ENCODE peak calls at places on chromosomes 16 and 17, in six cellular contexts. J, C, R, W, G and P are unnamed samples.

GRCh38 chr17:61214753-61215152 is 184.9 kb upstream of the TBX2 start:
- DNase-seq in G (no peak), R (no peak), W (no peak), J (no peak), C (no peak), P (no peak)

GRCh38 chr17:15184872-15185624 is 80.1 kb downstream of the PMP22 start:
- DNase-seq in C (no peak), J (no peak), W (no peak), R (no peak), G (no peak), P (no peak)

GRCh38 chr17:70172921-70173320 is 3.6 kb downstream of the KCNJ2 start:
- DNase-seq in J (no peak), R (no peak), G (no peak), C (no peak), W (no peak), P (peak)

GRCh38 chr16:27408012-27408601 is 6.1 kb downstream of the IL21R start:
- DNase-seq in J (no peak), C (peak), G (no peak), W (peak), R (no peak), P (no peak)

GRCh38 chr17:78226752-78227454 is 4.5 kb upstream of the TMEM235 start:
- DNase-seq in R (no peak), G (no peak), W (no peak), J (no peak), C (no peak), P (peak)

GRCh38 chr17:30316736-30317135 is 17.1 kb downstream of the TMIGD1 start:
- DNase-seq in J (no peak), C (no peak), G (no peak), R (no peak), W (no peak), P (no peak)

GRCh38 chr16:12010388-12011251 is 34.1 kb downstream of the SNX29 start:
- DNase-seq in W (no peak), G (no peak), J (no peak), C (no peak), R (no peak), P (no peak)

GRCh38 chr16:30527635-30528178 is 1.3 kb upstream of the ZNF768 start:
- DNase-seq in G (no peak), C (no peak), W (no peak), J (no peak), R (no peak), P (peak)

GRCh38 chr16:85612801-85613608 is at the start of gene GSE1:
- DNase-seq in J (peak), W (peak), R (peak), G (peak), C (peak), P (peak)

GRCh38 chr17:30573603-30574175 is 96.5 kb downstream of the GOSR1 start:
- DNase-seq in R (no peak), G (no peak), J (no peak), W (no peak), C (no peak), P (no peak)

GRCh38 chr16:86529160-86529559 is 18.8 kb downstream of the FOXF1 start:
- DNase-seq in R (no peak), J (no peak), G (no peak), W (peak), C (peak), P (no peak)

GRCh38 chr17:74569392-74570003 is 2.2 kb upstream of the CD300H start:
- DNase-seq in R (no peak), J (no peak), W (peak), G (peak), C (peak), P (peak)

GRCh38 chr17:42975265-42975664 is 4.6 kb downstream of the PTGES3L start:
- DNase-seq in W (no peak), R (no peak), G (no peak), C (no peak), J (no peak), P (no peak)

GRCh38 chr17:9549215-9549614 is 26.4 kb downstream of the STX8 start:
- DNase-seq in W (no peak), R (no peak), J (no peak), C (no peak), G (no peak), P (no peak)

GRCh38 chr16:637081-638018 is 1.2 kb upstream of the METTL26 start:
- DNase-seq in W (peak), C (peak), R (peak), G (peak), J (no peak), P (no peak)

GRCh38 chr16:84716740-84717139 is 16.9 kb downstream of the USP10 start:
- DNase-seq in J (no peak), R (peak), G (no peak), C (no peak), W (no peak), P (no peak)

GRCh38 chr16:84368327-84368996 is at the start of gene ATP2C2:
- DNase-seq in G (peak), R (peak), J (no peak), W (no peak), C (no peak), P (peak)

GRCh38 chr16:9885457-9885856 is 296.8 kb downstream of the GRIN2A start:
- DNase-seq in W (no peak), J (no peak), C (no peak), G (no peak), R (no peak), P (no peak)

GRCh38 chr16:87235810-87236515 is 81.2 kb downstream of the C16orf95 start:
- DNase-seq in C (no peak), G (peak), W (no peak), J (no peak), R (peak), P (no peak)

DNA sequence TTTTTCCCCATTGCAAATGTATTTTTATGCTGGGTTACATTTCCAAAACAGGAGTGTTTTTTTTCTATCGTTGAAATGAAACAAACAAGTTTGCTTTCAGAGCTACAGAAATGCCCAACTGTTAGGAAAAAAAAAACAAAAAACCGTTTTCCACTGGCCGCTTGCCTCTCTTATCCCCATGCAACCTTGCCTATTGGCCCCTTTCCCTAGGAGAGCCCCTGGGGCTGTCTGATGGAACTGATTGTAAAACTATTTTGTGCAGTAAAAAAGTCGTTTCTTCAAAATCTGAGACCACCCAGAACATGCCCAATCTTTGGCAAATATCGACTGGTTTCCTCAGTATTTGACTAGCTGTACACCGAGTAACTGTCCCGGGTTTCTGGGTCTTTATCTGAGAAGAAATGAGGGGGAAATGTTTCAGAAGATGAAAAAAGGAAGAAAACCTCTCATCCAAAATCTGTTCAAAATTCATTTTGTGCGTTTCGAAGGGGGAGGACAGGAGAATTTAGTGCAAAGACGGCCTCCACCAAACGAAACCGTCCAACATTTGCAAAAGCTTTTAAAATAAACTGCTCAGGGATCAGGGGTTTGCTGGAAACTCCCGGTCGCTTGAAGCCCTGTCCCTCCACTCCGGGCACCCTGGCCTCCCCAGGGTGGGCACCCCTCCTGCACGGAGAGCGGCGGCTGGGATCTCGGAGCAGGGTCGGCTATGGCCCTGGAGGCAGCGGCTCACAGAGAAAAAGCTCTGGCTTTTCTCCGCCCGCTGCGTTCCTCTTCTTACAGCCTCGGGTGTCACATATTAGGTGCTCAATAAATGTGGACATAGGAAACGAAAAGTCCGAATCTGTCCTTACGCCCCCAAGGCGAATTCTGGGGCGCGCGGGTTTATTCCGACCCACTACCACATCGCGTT is 1.0 kb upstream of the GNAO1 start:
- DNase-seq in J (peak), W (peak), R (peak), G (no peak), C (no peak), P (peak)
- H2AFZ ChIP-seq in J (peak), W (peak), R (peak), G (no peak), C (peak), P (peak)

DNA sequence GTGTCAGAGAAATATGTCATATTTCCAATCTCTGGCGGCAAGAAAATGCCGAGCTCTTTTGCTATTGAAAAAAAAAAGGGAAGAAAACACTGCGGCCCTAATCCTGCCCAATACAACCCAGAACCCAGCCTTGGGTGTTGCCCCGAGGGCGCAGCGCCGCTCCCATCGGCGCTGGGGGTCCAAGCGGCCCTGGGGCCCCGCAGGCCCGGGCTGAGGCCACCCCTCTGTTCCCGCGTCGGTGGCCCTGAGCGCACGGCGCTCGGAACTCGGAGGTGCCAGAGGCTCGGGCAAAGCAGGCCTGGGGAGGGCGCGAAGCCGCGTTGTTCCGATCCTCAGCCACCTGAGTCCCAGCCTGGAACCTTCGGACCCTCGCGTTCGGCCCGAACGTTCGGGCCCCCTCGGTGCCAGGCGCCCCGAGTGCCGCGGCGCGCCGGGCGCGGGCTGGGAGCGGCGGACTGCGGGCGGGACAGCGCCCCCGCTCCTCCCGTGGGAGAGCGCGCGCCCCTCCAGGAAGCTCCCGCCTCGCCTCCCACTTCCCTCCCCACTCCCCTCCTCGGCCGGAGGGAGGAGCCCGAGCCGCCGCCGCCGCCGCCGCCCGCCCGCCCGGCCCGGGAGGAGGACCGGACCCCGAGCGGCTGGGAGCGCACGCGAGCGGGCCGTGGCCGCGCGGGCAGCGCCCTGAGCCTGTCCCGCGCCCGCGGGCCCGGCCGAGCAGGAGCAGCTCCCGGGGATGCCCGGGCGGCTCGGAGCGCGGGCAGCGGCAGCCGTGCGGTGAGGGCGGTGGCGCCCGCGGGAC is at the start of gene CPNE2:
- DNase-seq in C (peak), R (peak), G (peak), J (peak), W (peak), P (no peak)
- H3K4ac ChIP-seq in C (peak), R (no peak), G (no peak), J (no peak), W (peak), P (peak)

GRCh38 chr16:8572919-8573724 is 17.2 kb downstream of the TMEM114 start:
- DNase-seq in C (peak), W (peak), R (peak), J (no peak), G (peak), P (peak)

GRCh38 chr16:8572063-8572918 is 18.0 kb downstream of the TMEM114 start:
- DNase-seq in J (no peak), W (no peak), R (no peak), C (no peak), G (no peak), P (no peak)

GRCh38 chr16:8577678-8578304 is 12.5 kb downstream of the TMEM114 start:
- DNase-seq in R (no peak), J (no peak), W (no peak), G (no peak), C (no peak), P (no peak)

GRCh38 chr16:8576141-8577004 is 13.9 kb downstream of the TMEM114 start:
- DNase-seq in W (no peak), R (no peak), C (no peak), J (no peak), G (no peak), P (no peak)

GRCh38 chr16:8575399-8575798 is 14.9 kb downstream of the TMEM114 start:
- DNase-seq in W (no peak), R (no peak), G (no peak), C (no peak), J (no peak), P (no peak)
- H2AFZ ChIP-seq in W (no peak), R (no peak), G (no peak), C (no peak), J (no peak), P (no peak)

DNA sequence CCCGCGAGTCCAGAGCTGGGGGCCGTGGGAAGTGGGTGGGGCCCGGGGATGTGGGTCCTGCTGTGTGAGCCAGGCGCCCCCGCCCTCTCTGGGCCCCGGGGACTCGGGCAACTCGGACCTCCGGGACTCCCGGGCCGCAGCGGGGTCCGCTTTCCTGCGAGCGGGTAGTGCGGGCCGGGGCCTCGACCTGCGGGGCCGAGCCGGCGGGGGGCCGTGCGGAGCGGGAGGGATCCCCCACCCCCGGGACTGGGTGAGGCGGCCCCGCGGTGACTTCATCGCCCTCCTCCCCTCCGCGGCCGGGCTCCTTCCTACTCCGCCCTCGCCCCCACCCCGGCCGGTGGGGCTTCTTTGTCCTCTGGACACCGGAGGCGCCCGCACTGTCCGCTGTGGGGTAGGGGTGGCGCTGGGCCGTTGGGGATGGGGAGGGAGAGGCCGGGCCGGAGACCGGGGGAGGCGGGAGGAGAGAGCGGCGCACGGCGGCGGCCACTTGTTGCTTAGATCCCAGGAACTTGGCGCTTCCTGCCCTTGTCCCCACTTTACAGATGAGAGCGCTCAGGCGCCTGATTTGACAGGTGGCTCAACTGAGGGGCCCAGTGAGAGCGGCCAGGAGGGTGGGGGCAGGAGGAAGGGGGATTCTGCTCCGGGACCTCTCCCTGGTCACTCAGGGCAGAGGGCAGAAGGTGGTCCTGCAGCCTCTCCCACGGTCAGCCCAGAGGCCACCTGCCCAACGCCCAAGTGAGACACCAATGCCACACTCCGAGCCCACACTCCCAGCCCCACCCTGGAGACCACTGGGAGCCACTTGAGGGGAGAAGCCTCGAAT is 884 bp downstream of the CMTM3 start:
- DNase-seq in C (peak), J (peak), G (peak), R (peak), W (peak), P (peak)
- H3K4ac ChIP-seq in C (peak), J (peak), G (no peak), R (peak), W (peak), P (peak)

GRCh38 chr16:2214721-2214970 is at the start of gene PGP:
- DNase-seq in W (no peak), J (no peak), R (no peak), C (no peak), G (no peak), P (no peak)
- H2AFZ ChIP-seq in W (peak), J (peak), R (peak), C (peak), G (no peak), P (peak)